ENCODE peak calls at places on chromosomes 2 and 18, in ten cellular contexts. F, Z, X, U, L, E, I, R, O and V are unnamed samples.

GRCh38 chr2:124046332-124046731 is 21.2 kb downstream of the CNTNAP5 start:
- DNase-seq in O (no peak), E (no peak), F (no peak), U (no peak), L (no peak), I (no peak), X (no peak), R (no peak), Z (no peak), V (no peak)

GRCh38 chr2:176096243-176096985 is 3.2 kb upstream of the HOXD12 start:
- DNase-seq in Z (no peak), L (no peak), R (no peak), U (no peak), O (no peak), F (no peak), I (no peak), X (no peak), E (no peak), V (peak)

GRCh38 chr2:168530980-168531379 is 74.9 kb downstream of the CERS6 start:
- DNase-seq in X (peak), L (no peak), E (no peak), I (peak), F (no peak), Z (no peak), O (no peak), U (no peak), R (no peak), V (peak)

GRCh38 chr2:226063704-226064390 is 664.3 kb downstream of the NYAP2 start:
- DNase-seq in R (no peak), E (no peak), L (no peak), X (peak), Z (peak), I (peak), U (no peak), O (no peak), F (peak), V (peak)

GRCh38 chr2:158618859-158619490 is 162.2 kb downstream of the PKP4 start:
- DNase-seq in O (no peak), I (peak), F (no peak), E (no peak), Z (no peak), U (no peak), X (peak), R (no peak), L (no peak), V (peak)

GRCh38 chr2:232979871-232980461 is 33.1 kb downstream of the NGEF start:
- DNase-seq in O (no peak), I (peak), Z (no peak), L (no peak), F (no peak), U (no peak), R (peak), X (peak), E (no peak), V (peak)

GRCh38 chr18:76518073-76518472 is 23.0 kb upstream of the ZNF516 start:
- DNase-seq in L (no peak), O (no peak), F (no peak), Z (no peak), I (no peak), X (peak), U (no peak), R (no peak), E (no peak), V (peak)

GRCh38 chr2:566379-567313 is 110.6 kb downstream of the TMEM18 start:
- DNase-seq in F (no peak), O (no peak), L (no peak), E (no peak), Z (no peak), R (no peak), X (no peak), I (no peak), U (no peak), V (no peak)

GRCh38 chr2:197806317-197806633 is 1.9 kb downstream of the PLCL1 start:
- DNase-seq in X (no peak), O (no peak), Z (no peak), I (peak), U (no peak), E (no peak), R (no peak), L (no peak), F (no peak), V (no peak)

GRCh38 chr2:224816816-224817215 is 100.7 kb upstream of the CCDC195 start:
- DNase-seq in F (no peak), X (peak), L (no peak), O (no peak), R (no peak), U (peak), Z (no peak), I (peak), E (no peak), V (peak)

GRCh38 chr2:201466050-201466660 is 14.6 kb downstream of the STRADB start:
- DNase-seq in U (peak), O (no peak), E (peak), L (no peak), Z (no peak), X (peak), I (peak), R (no peak), F (no peak), V (peak)

GRCh38 chr2:235605999-235606715 is 112.3 kb downstream of the AGAP1 start:
- DNase-seq in R (no peak), U (peak), Z (no peak), I (peak), E (peak), O (no peak), L (no peak), X (peak), F (no peak), V (peak)

GRCh38 chr2:212708346-212708745 is 169.7 kb upstream of the ERBB4 start:
- DNase-seq in Z (no peak), F (no peak), X (peak), O (no peak), I (peak), U (no peak), L (no peak), R (no peak), E (no peak), V (peak)

GRCh38 chr18:61199131-61199903 is 133.9 kb upstream of the CDH20 start:
- DNase-seq in R (no peak), X (no peak), O (no peak), Z (peak), L (no peak), F (no peak), U (peak), E (no peak), I (peak), V (peak)

GRCh38 chr2:119849838-119850565 is 90.3 kb downstream of the PTPN4 start:
- DNase-seq in R (no peak), E (no peak), X (no peak), I (no peak), F (no peak), U (no peak), O (no peak), L (no peak), Z (no peak), V (no peak)

GRCh38 chr2:86520153-86520552 is 43.1 kb downstream of the CHMP3 start:
- DNase-seq in O (no peak), F (no peak), Z (no peak), X (no peak), U (no peak), I (no peak), E (no peak), L (no peak), R (no peak), V (no peak)

GRCh38 chr2:234969329-234970157 is 17.7 kb downstream of the SH3BP4 start:
- DNase-seq in F (no peak), U (no peak), I (no peak), Z (no peak), O (no peak), R (no peak), X (no peak), L (no peak), E (no peak), V (no peak)

GRCh38 chr2:173711816-173712215 is 253.4 kb downstream of the SP3 start:
- DNase-seq in F (no peak), L (no peak), O (no peak), I (no peak), X (no peak), Z (no peak), U (no peak), R (no peak), E (no peak), V (no peak)

GRCh38 chr18:3775996-3776395 is 326.0 kb downstream of the TGIF1 start:
- DNase-seq in F (no peak), I (no peak), X (no peak), O (no peak), R (no peak), U (no peak), L (no peak), Z (no peak), E (no peak), V (no peak)

GRCh38 chr2:144921131-144921530 is 401.2 kb upstream of the ZEB2 start:
- DNase-seq in O (no peak), I (no peak), F (no peak), L (no peak), R (no peak), X (no peak), Z (no peak), E (no peak), U (no peak), V (no peak)
- TF ChIP-seq CTCF in O (no peak), I (no peak), F (no peak), L (no peak), R (no peak), X (no peak), Z (no peak), E (no peak), U (no peak), V (no peak)

DNA sequence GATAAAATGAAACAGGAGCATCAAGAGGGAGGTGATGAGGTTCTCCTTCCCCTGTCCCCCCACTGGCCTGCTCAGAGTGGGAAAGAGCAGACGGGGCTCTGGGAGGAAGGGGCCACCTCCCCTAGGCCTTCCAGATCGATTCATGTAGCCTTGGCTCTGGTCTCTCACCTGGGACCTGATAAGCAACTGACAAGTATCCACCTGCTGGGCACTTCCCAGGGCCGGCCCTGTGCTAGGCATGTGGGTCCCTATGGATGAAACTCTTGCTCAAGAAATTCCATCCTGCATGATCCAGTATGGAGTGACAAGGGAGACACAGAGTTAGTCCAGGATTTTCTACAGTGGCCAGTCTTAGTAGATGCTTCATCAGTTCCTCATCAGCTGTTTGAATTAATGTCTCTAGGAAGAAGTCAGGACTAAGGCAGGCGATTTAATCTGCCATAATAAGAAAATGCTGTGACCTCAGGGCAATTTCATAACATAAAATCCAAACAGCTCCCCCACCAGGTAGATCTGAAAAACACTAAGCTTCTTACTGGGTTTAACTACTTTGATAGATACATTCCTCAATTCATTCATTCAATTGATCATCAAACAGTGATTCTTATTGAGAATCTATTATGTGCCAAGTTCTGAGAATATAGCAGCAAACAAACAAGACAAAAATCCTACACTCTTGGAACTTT is 44.7 kb upstream of the ZFP36L2 start:
- DNase-seq in I (no peak), X (peak), F (no peak), E (no peak), L (no peak), O (no peak), R (no peak), U (no peak), Z (no peak), V (no peak)
- TF ChIP-seq CTCF in I (no peak), X (peak), F (peak), E (no peak), L (no peak), O (no peak), R (no peak), U (no peak), Z (no peak), V (peak)

GRCh38 chr2:37672870-37673184 is 1.4 kb upstream of the CDC42EP3 start:
- DNase-seq in I (no peak), X (no peak), U (no peak), L (no peak), Z (no peak), F (no peak), E (no peak), R (no peak), O (no peak), V (no peak)

GRCh38 chr2:37675006-37675405 is 3.6 kb upstream of the CDC42EP3 start:
- DNase-seq in I (no peak), X (no peak), U (no peak), O (no peak), E (no peak), Z (no peak), R (no peak), F (no peak), L (no peak), V (no peak)

GRCh38 chr2:37679072-37679695 is 7.7 kb upstream of the CDC42EP3 start:
- DNase-seq in X (no peak), O (no peak), R (no peak), Z (no peak), L (no peak), F (no peak), E (no peak), I (no peak), U (no peak), V (no peak)

GRCh38 chr2:37672104-37672869 is 845 bp upstream of the CDC42EP3 start:
- DNase-seq in I (peak), O (peak), X (peak), L (peak), F (peak), U (peak), Z (peak), E (peak), R (peak), V (peak)

GRCh38 chr2:37676274-37676673 is 4.8 kb upstream of the CDC42EP3 start:
- DNase-seq in Z (no peak), U (peak), O (no peak), I (no peak), F (no peak), X (peak), L (no peak), E (no peak), R (no peak), V (peak)
- TF ChIP-seq CTCF in Z (no peak), U (no peak), O (no peak), I (no peak), F (no peak), X (no peak), L (no peak), E (no peak), R (no peak), V (no peak)

DNA sequence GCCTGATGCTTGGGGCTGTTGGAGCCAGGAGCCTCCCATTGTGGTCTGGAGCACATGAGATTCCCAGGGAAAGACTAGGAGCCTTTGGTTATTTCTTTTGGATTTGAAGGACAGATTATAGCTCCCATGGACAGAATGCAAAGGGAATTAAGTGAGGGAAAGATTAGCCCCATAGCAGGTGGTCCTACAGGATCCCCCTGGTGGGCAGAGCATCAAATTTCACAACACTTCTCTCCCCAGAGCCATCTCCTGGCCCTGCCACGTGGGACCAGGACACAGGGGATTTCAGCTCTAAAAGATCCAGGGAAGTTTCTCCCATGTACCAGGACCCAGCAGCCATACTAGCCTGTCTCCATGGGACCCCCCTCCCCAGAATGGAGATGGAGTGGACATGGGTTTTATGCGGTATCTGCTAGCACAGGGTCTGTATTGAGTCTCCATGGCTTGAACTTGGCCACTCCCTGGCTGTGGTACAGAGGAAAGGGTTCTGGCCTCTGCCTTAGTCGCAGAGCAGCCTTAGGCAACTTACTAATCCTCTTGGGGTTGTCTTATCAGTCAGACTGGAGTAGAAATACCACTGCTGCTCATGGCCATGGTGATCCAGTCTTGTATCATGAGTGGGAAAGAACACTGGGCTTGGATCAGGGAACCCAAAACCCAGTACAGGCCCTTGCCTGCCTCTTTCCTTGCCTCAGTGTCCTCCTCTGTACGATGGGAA is 6.8 kb upstream of the PLB1 start:
- DNase-seq in Z (no peak), L (no peak), I (no peak), E (no peak), X (no peak), U (no peak), R (no peak), F (peak), O (no peak), V (no peak)
- TF ChIP-seq CTCF in Z (no peak), L (no peak), I (no peak), E (no peak), X (no peak), U (no peak), R (no peak), F (peak), O (no peak), V (no peak)